ENCODE peak calls at places on chromosomes 7 and 10, in five cellular contexts. F is MCF 10A, M is H9, U is right lobe of liver, Y is cardiac fibroblast. X is an unnamed sample.

GRCh38 chr7:920351-921070 is 34.0 kb downstream of the ADAP1 start:
- DNase-seq in F (no peak), M (no peak), U (peak), Y (no peak), X (no peak)

GRCh38 chr10:96025566-96025965 is 17.8 kb upstream of the CCNJ start:
- DNase-seq in F (peak), M (peak), U (no peak), Y (peak), X (peak)

GRCh38 chr10:123995461-123996131 is 97.8 kb downstream of the CHST15 start:
- DNase-seq in F (peak), M (peak), U (peak), Y (peak), X (peak)

GRCh38 chr10:45241865-45242518 is 73.4 kb downstream of the OR13A1 start:
- DNase-seq in F (no peak), M (no peak), U (no peak), Y (no peak), X (no peak)

GRCh38 chr7:144812379-144813283 is 23.2 kb downstream of the TPK1 start:
- DNase-seq in F (no peak), M (no peak), U (no peak), Y (no peak), X (no peak)

GRCh38 chr10:23892296-23892695 is 316.6 kb upstream of the KIAA1217 start:
- DNase-seq in F (peak), M (no peak), U (no peak), Y (no peak), X (peak)

GRCh38 chr10:63133787-63134557 is 844 bp downstream of the NRBF2 start:
- DNase-seq in F (no peak), M (no peak), U (no peak), Y (peak), X (peak)

GRCh38 chr10:13206546-13207443 is 27.4 kb downstream of the UCMA start:
- DNase-seq in F (peak), M (no peak), U (no peak), Y (peak), X (no peak)

GRCh38 chr7:132213583-132213982 is 362.7 kb downstream of the PLXNA4 start:
- DNase-seq in F (no peak), M (no peak), U (no peak), Y (no peak), X (no peak)

GRCh38 chr10:59808896-59809643 is 55.8 kb upstream of the MRLN start:
- DNase-seq in F (peak), M (peak), U (peak), Y (peak), X (peak)

GRCh38 chr10:7306147-7306546 is 104.7 kb downstream of the SFMBT2 start:
- DNase-seq in F (no peak), M (no peak), U (no peak), Y (no peak), X (no peak)

GRCh38 chr10:110269641-110270318 is 34.9 kb downstream of the SMNDC1 start:
- DNase-seq in F (no peak), M (no peak), U (no peak), Y (peak), X (no peak)

GRCh38 chr10:120012133-120012405 is 119.5 kb downstream of the SEC23IP start:
- DNase-seq in F (no peak), M (no peak), U (no peak), Y (no peak), X (no peak)

GRCh38 chr10:95788830-95789229 is 32.9 kb downstream of the ENTPD1 start:
- DNase-seq in F (peak), M (no peak), U (no peak), Y (peak), X (no peak)

GRCh38 chr7:111089822-111090426 is 1.0 kb upstream of the LRRN3 start:
- DNase-seq in F (peak), M (no peak), U (no peak), Y (peak), X (peak)

GRCh38 chr7:95569720-95570119 is 26.6 kb downstream of the PDK4 start:
- DNase-seq in F (no peak), M (no peak), U (no peak), Y (no peak), X (no peak)

GRCh38 chr7:130697791-130698190 is 11.4 kb upstream of the TSGA13 start:
- DNase-seq in F (no peak), M (no peak), U (no peak), Y (no peak), X (no peak)

GRCh38 chr10:36036137-36036536 is 394.0 kb upstream of the FZD8 start:
- DNase-seq in F (no peak), M (no peak), U (no peak), Y (no peak), X (no peak)

GRCh38 chr10:69061305-69062161 is 26.4 kb upstream of the SRGN start:
- DNase-seq in F (peak), M (no peak), U (no peak), Y (peak), X (peak)

GRCh38 chr7:159195926-159196325 is 51.3 kb upstream of the VIPR2 start:
- DNase-seq in F (no peak), M (no peak), U (no peak), Y (no peak), X (no peak)

DNA sequence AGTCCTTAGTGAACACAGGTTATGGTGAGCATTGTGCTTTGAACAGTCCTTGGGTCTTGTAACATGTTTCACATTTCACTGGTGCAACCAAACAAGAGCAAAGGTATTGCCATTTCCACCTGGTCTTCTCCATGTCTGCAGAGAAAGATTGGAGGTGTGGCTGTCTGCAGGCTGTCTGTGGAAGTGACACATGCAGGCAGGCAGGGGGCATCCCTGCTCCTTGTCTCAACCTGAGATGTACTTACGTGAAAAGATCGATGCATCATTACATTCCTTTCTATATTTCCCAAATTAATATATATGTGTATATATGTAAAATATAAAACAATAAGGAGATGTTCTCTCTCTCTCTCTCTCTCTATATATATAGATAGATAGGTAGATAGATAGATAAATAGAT is 54.3 kb downstream of the LRRC18 start:
- DNase-seq in F (peak), M (no peak), U (no peak), Y (peak), X (no peak)
- TF ChIP-seq CTCF in F (peak), M (peak), U (no peak), Y (peak), X (peak)

GRCh38 chr10:107542607-107543006 is 378.1 kb upstream of the SORCS1 start:
- DNase-seq in F (no peak), M (no peak), U (no peak), Y (no peak), X (no peak)

GRCh38 chr10:107546239-107546638 is 381.7 kb upstream of the SORCS1 start:
- DNase-seq in F (peak), M (no peak), U (no peak), Y (peak), X (peak)

GRCh38 chr10:107546986-107547385 is 382.5 kb upstream of the SORCS1 start:
- DNase-seq in F (no peak), M (no peak), U (no peak), Y (no peak), X (no peak)

GRCh38 chr10:107545717-107546116 is 381.2 kb upstream of the SORCS1 start:
- DNase-seq in F (peak), M (no peak), U (no peak), Y (no peak), X (peak)

DNA sequence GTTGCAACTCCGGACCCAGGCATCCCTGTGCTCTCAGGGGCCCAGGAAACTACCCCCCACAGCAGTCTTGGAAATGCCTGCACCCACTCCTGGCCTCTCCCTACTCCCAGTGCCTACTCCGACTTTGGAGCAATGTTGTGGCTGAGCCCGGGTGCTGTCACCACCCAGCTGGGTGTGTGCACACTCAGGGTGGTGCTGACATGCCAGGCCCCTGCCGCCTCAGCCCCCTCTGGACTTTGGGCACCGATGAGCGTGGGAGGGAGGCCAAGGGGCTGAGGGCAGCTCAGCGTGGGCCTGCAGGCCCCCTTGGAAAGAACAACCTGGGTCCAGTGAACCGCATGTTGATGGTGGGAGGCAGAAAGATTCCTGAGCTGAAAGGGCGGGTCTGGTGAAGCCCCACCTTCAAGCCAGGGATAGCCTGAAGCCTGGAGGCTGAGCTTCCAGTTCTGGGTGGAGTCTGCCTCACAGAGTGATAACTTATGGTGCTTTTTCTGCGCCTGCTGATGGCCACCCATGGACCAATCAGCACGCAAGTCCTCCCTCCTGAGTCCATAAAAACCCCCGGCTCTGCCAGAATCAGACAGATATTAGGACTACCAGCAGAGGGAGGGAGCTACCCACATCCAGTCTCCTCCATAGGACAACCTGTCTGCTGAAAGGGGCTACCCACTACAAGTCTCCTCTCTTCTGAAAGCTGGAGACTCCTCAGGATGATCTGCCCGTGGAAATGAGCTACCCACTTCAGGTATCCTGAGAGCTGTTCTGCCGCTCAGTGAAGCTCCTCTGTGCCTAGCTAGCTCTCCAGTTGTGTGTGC is 380.4 kb upstream of the SORCS1 start:
- DNase-seq in F (peak), M (peak), U (no peak), Y (no peak), X (peak)
- TF ChIP-seq CTCF in F (peak), M (no peak), U (no peak), Y (no peak), X (peak)

GRCh38 chr7:85469446-85469970 is 282.7 kb upstream of the SEMA3D start:
- DNase-seq in F (no peak), M (no peak), U (no peak), Y (no peak), X (no peak)

DNA sequence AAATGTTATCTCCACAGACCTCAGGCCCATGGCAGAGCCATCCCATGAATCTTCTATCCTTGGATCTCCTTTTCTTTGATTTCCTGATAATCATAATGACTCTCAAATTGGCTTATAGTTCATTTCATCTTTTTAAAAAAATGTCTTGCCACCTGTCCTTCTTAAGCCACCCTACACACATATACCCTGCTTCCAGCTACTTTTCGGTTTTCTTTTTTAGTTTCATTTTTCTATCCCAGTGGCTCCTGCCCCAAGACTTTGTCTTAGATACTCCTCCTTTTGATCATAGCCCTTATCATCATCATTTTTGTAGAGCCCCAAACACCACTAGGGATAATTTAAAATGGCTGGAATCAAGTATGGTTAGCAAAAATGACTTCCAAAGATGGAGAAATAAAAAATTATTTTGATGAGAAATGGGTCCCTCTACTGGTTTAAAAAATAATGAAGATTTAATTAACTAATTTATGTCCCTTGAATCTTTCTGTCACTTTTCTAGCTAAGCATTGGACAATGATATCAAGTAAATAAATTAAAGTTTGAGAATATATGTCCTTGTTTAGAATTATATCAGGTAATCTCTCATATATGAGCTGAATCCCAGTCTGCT is 277.3 kb upstream of the SEMA3D start:
- DNase-seq in F (no peak), M (no peak), U (no peak), Y (peak), X (no peak)
- TF ChIP-seq CTCF in F (no peak), M (peak), U (no peak), Y (no peak), X (peak)

GRCh38 chr7:31651234-31651633 is 35.8 kb upstream of the PPP1R17 start:
- DNase-seq in F (no peak), M (no peak), U (no peak), Y (no peak), X (no peak)

GRCh38 chr7:31642681-31643115 is 44.3 kb upstream of the PPP1R17 start:
- DNase-seq in F (no peak), M (no peak), U (no peak), Y (no peak), X (no peak)

GRCh38 chr7:31651800-31652326 is 35.2 kb upstream of the PPP1R17 start:
- DNase-seq in F (no peak), M (no peak), U (no peak), Y (no peak), X (no peak)

GRCh38 chr7:31646969-31647368 is 40.0 kb upstream of the PPP1R17 start:
- DNase-seq in F (no peak), M (no peak), U (no peak), Y (no peak), X (peak)

DNA sequence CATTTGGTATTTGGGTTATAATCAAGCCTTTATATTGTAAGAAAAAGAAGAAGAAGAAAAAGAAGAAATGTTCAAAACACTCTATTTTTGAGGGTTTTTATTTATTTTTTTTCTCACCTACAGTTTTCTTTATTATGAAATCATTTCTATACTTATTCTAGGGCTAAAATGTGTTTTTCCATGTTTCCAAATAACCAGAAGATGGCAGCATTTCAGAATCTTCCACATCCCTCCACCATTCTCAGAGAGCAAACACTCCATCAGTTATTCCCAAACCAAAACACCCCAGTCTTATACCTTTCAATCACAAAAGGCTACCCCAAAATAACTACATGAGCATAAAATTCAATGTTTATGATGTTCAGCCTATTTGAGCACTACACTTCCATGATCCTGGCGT is 38.7 kb upstream of the PPP1R17 start:
- DNase-seq in F (peak), M (no peak), U (no peak), Y (peak), X (no peak)
- TF ChIP-seq CTCF in F (peak), M (peak), U (peak), Y (no peak), X (peak)

GRCh38 chr7:46390042-46390441 is 469.0 kb upstream of the IGFBP3 start:
- DNase-seq in F (no peak), M (no peak), U (no peak), Y (no peak), X (no peak)
- TF ChIP-seq CTCF in F (no peak), M (no peak), U (no peak), Y (no peak), X (peak)

GRCh38 chr10:72335394-72336258 is 19.1 kb downstream of the DNAJB12 start:
- DNase-seq in F (peak), M (no peak), U (no peak), Y (peak), X (peak)
- TF ChIP-seq CTCF in F (no peak), M (no peak), U (no peak), Y (no peak), X (peak)

DNA sequence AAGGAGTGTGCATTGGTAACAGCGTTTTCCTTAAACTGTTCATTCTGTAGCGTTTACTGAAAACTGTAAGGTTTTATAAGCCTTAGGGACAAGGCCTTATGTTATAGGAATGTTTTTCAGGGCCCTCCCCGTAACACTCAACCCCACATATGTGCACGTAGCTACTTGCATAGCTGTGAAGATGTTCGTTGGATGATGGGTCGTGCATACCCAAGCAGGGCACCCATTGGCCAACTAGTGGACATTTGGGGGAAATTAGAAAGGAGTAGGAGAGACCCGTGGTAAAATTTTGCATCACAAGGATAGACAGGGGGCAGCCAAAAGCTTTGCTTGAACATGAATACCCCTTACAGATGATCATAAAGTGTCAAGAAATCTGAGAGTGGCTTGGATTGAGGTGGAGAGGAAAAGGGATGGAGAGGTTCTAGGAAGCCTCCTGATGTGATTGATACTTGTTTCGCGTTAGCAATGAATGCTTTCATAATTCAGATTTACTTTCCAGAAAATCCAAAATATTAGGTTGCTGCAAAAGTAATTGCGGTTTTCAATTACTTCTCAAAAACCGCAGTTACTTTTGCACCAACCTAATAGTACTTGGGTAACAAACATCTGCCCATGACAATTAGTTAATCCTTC is 878 bp downstream of the SEC61A2 start:
- DNase-seq in F (peak), M (peak), U (no peak), Y (peak), X (peak)
- TF ChIP-seq CTCF in F (peak), M (peak), U (peak), Y (peak), X (peak)

GRCh38 chr10:118734477-118734876 is 20.3 kb downstream of the CACUL1 start:
- DNase-seq in F (no peak), M (no peak), U (no peak), Y (peak), X (no peak)
- TF ChIP-seq CTCF in F (peak), M (peak), U (no peak), Y (peak), X (no peak)

GRCh38 chr7:34931739-34932138 is 105.5 kb downstream of the DPY19L1 start:
- DNase-seq in F (no peak), M (no peak), U (no peak), Y (no peak), X (no peak)

GRCh38 chr7:34928560-34928959 is 108.7 kb downstream of the DPY19L1 start:
- DNase-seq in F (no peak), M (no peak), U (no peak), Y (no peak), X (no peak)

DNA sequence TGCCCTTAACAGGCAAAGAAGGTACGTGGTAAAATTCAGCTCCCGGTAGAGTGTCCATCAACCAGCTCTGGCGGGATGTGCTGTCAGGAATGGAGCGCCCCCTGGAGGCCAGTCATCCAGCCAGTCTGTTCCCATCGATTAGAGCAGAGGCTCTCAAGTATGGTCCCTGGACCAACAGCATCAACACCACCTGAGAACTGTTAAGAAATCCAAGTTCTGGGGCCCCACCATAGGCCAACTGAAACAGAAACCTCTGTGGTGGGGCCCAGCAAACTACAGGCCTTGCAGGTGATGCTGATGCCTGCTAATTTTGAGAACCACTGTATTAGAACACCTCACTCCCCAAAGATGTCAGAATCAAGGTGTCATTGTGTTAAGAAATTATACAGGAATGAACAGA is 109.2 kb downstream of the DPY19L1 start:
- DNase-seq in F (peak), M (peak), U (no peak), Y (peak), X (peak)
- TF ChIP-seq CTCF in F (peak), M (peak), U (no peak), Y (peak), X (peak)

X was measured in mammary epithelial cell.